ENCODE peak calls at places on chromosome 3, in six cellular contexts. J is GM12878, V is HepG2, T is NT2/D1, N is K562, S is H1. M is an unnamed sample. For H3K36me3, the result is how much of the 10 kb centered on the place peaks cover.

GRCh38 chr3:174862101-174862500 is 3.0 kb downstream of the NAALADL2 start:
- DNase-seq in J (no peak), V (peak), T (peak), N (no peak), S (peak), M (peak)

GRCh38 chr3:119898478-119899177 is 116.7 kb downstream of the NR1I2 start:
- DNase-seq in J (no peak), V (no peak), T (no peak), N (no peak), S (no peak), M (no peak)

GRCh38 chr3:194715022-194715800 is 29.5 kb downstream of the FAM43A start:
- DNase-seq in J (no peak), V (no peak), T (no peak), N (no peak), S (no peak), M (no peak)

GRCh38 chr3:172808969-172809546 is 58.5 kb downstream of the ECT2 start:
- DNase-seq in J (no peak), V (peak), T (no peak), N (peak), S (no peak), M (peak)

GRCh38 chr3:17023006-17023664 is 138.4 kb downstream of the PLCL2 start:
- DNase-seq in J (peak), V (no peak), T (no peak), N (no peak), S (no peak), M (no peak)

GRCh38 chr3:190322604-190323240 is 476 bp upstream of the CLDN1 start:
- DNase-seq in J (no peak), V (no peak), T (no peak), N (no peak), S (no peak), M (no peak)

GRCh38 chr3:4866841-4867240 is 112.4 kb upstream of the BHLHE40 start:
- DNase-seq in J (no peak), V (no peak), T (no peak), N (no peak), S (no peak), M (no peak)

GRCh38 chr3:133930341-133930933 is 34.8 kb upstream of the RAB6B start:
- DNase-seq in J (no peak), V (peak), T (peak), N (peak), S (peak), M (peak)

GRCh38 chr3:7340795-7341194 is 479.9 kb downstream of the GRM7 start:
- DNase-seq in J (no peak), V (no peak), T (no peak), N (no peak), S (no peak), M (peak)

GRCh38 chr3:195148553-195148952 is 122.4 kb downstream of the XXYLT1 start:
- DNase-seq in J (no peak), V (no peak), T (no peak), N (no peak), S (no peak), M (no peak)

GRCh38 chr3:125192190-125193035 is 20.1 kb downstream of the SLC12A8 start:
- DNase-seq in J (peak), V (no peak), T (no peak), N (peak), S (no peak), M (no peak)

GRCh38 chr3:98788651-98789050 is 25.5 kb downstream of the ST3GAL6 start:
- DNase-seq in J (no peak), V (no peak), T (no peak), N (peak), S (no peak), M (no peak)

GRCh38 chr3:38644016-38644661 is 5.3 kb downstream of the SCN5A start:
- DNase-seq in J (no peak), V (no peak), T (no peak), N (no peak), S (peak), M (no peak)

GRCh38 chr3:149771652-149772271 is 19.5 kb upstream of the COMMD2 start:
- DNase-seq in J (no peak), V (peak), T (peak), N (peak), S (peak), M (peak)

GRCh38 chr3:64290864-64291263 is 65.6 kb upstream of the PRICKLE2 start:
- DNase-seq in J (no peak), V (no peak), T (no peak), N (no peak), S (no peak), M (no peak)

GRCh38 chr3:25856902-25857518 is 67.1 kb downstream of the OXSM start:
- DNase-seq in J (no peak), V (peak), T (no peak), N (peak), S (no peak), M (peak)

GRCh38 chr3:99706410-99706809 is 68.0 kb downstream of the COL8A1 start:
- DNase-seq in J (no peak), V (no peak), T (no peak), N (no peak), S (no peak), M (no peak)

GRCh38 chr3:71444861-71445259 is 138.7 kb downstream of the FOXP1 start:
- DNase-seq in J (no peak), V (no peak), T (no peak), N (no peak), S (no peak), M (no peak)

GRCh38 chr3:10725067-10725466 is 91.0 kb upstream of the SLC6A11 start:
- DNase-seq in J (no peak), V (no peak), T (no peak), N (peak), S (no peak), M (no peak)

GRCh38 chr3:9100132-9100894 is 137.0 kb upstream of the RAD18 start:
- DNase-seq in J (peak), V (no peak), T (no peak), N (no peak), S (no peak), M (no peak)

GRCh38 chr3:30598663-30599545 is 7.5 kb upstream of the TGFBR2 start:
- DNase-seq in J (no peak), V (no peak), T (no peak), N (no peak), S (no peak), M (no peak)
- TF ChIP-seq ZNF274 in J (no peak), V (no peak), T (no peak), N (no peak), S (no peak), M (no peak)

DNA sequence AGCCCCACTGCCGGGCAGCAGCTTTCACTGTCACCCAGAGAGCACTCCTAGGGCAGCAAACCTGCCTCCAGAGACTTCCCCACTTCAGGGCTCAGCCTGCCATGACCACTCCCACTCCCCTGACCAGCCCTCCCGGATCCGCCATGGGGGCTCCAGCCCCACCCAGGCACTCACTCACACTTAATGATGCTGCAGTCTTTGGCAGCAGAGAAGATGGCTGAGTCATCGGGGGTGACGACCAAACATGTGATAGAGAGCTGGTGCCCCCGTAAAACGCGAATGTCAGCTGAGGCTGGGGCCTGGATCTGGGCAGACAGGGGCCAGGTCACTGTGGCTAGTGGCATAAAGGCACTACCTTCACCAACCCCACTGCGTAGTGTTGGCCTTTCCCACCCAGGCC is 4.7 kb downstream of the RRP9 start:
- DNase-seq in J (no peak), V (no peak), T (no peak), N (no peak), S (no peak), M (no peak)
- H3K36me3 ChIP-seq in J (under half), V (under half), T (half or more), N (half or more), S (under half), M (under half)

GRCh38 chr3:112395166-112395894 is 62.4 kb downstream of the CD200 start:
- DNase-seq in J (no peak), V (no peak), T (no peak), N (no peak), S (no peak), M (no peak)
- TF ChIP-seq ZNF274 in J (no peak), V (no peak), T (no peak), N (no peak), S (no peak), M (no peak)

DNA sequence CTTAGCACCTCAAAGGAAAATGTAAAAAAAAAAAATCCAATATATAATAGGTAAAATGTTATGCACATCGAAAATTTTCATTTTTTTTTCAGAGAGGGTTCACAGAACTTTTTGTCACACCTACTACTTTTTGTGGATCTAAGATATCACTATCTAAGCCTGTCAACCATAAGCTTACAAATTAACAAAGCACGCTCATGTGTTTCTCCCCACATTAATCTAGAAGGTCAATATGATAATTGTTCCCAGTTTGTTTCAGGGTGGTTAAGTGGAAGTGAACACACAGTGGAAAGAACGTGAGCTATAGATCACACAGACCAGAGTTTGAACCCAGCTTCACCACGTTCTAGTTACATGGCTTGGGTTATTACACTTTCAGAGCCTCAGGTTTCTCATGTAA is 78.6 kb upstream of the ROBO2 start:
- DNase-seq in J (no peak), V (no peak), T (no peak), N (no peak), S (no peak), M (no peak)
- H3K36me3 ChIP-seq in J (under half), V (under half), T (under half), N (under half), S (under half), M (under half)